ENCODE peak calls at places on chromosomes 13 and 19, in eight cellular contexts. M, T, G, V, J, W, A and P are unnamed samples.

GRCh38 chr13:114099918-114100445 is 32.4 kb downstream of the RASA3 start:
- DNase-seq in M (peak), T (no peak), G (peak), V (peak), J (peak), W (no peak), A (no peak), P (peak)

GRCh38 chr19:44142014-44142523 is 715 bp downstream of the ZNF234 start:
- DNase-seq in M (no peak), T (no peak), G (no peak), V (peak), J (peak), W (no peak), A (no peak), P (peak)

GRCh38 chr19:11092181-11092538 is 2.9 kb downstream of the LDLR start:
- DNase-seq in M (peak), T (no peak), G (no peak), V (peak), J (peak), W (no peak), A (no peak), P (peak)

GRCh38 chr13:113667771-113668490 is 912 bp downstream of the GRK1 start:
- DNase-seq in M (peak), T (peak), G (no peak), V (no peak), J (no peak), W (no peak), A (no peak), P (no peak)

GRCh38 chr13:107912745-107913144 is 302.6 kb downstream of the LIG4 start:
- DNase-seq in M (no peak), T (no peak), G (no peak), V (no peak), J (no peak), W (no peak), A (no peak), P (no peak)

GRCh38 chr13:78398743-78399410 is 204.5 kb downstream of the POU4F1 start:
- DNase-seq in M (no peak), T (no peak), G (peak), V (no peak), J (no peak), W (no peak), A (no peak), P (no peak)

GRCh38 chr19:16778796-16779411 is 50.3 kb upstream of the SIN3B start:
- DNase-seq in M (peak), T (peak), G (peak), V (peak), J (peak), W (no peak), A (peak), P (peak)

GRCh38 chr13:38346764-38347163 is 2.9 kb upstream of the UFM1 start:
- DNase-seq in M (no peak), T (no peak), G (no peak), V (no peak), J (no peak), W (no peak), A (no peak), P (no peak)

GRCh38 chr19:52535831-52536800 is 8.6 kb downstream of the ZNF808 start:
- DNase-seq in M (peak), T (peak), G (peak), V (peak), J (peak), W (peak), A (peak), P (peak)

GRCh38 chr13:95568131-95568530 is 15.6 kb downstream of the CLDN10 start:
- DNase-seq in M (no peak), T (no peak), G (no peak), V (no peak), J (no peak), W (no peak), A (no peak), P (no peak)

GRCh38 chr13:109121826-109122225 is 492.4 kb downstream of the MYO16 start:
- DNase-seq in M (no peak), T (no peak), G (no peak), V (no peak), J (no peak), W (no peak), A (no peak), P (no peak)

GRCh38 chr13:110216403-110217041 is 90.4 kb downstream of the COL4A1 start:
- DNase-seq in M (no peak), T (no peak), G (no peak), V (peak), J (peak), W (peak), A (no peak), P (peak)

GRCh38 chr13:59901191-59901590 is 262.5 kb downstream of the DIAPH3 start:
- DNase-seq in M (no peak), T (no peak), G (no peak), V (no peak), J (no peak), W (no peak), A (no peak), P (no peak)

GRCh38 chr19:54427586-54427985 is 12.3 kb downstream of the TTYH1 start:
- DNase-seq in M (no peak), T (no peak), G (no peak), V (no peak), J (no peak), W (no peak), A (no peak), P (no peak)

GRCh38 chr19:12983561-12984142 is 11.6 kb upstream of the NFIX start:
- DNase-seq in M (peak), T (peak), G (peak), V (peak), J (peak), W (no peak), A (no peak), P (peak)

GRCh38 chr13:85974604-85975366 is 175.6 kb upstream of the SLITRK6 start:
- DNase-seq in M (no peak), T (no peak), G (no peak), V (peak), J (no peak), W (no peak), A (no peak), P (no peak)

GRCh38 chr19:50832666-50833065 is 708 bp downstream of the KLK15 start:
- DNase-seq in M (no peak), T (no peak), G (no peak), V (no peak), J (no peak), W (no peak), A (no peak), P (no peak)

GRCh38 chr13:34257980-34258379 is 440.0 kb downstream of the RFC3 start:
- DNase-seq in M (no peak), T (no peak), G (peak), V (no peak), J (no peak), W (no peak), A (no peak), P (no peak)

GRCh38 chr19:1591421-1592022 is 1.1 kb downstream of the MBD3 start:
- DNase-seq in M (peak), T (no peak), G (peak), V (peak), J (no peak), W (no peak), A (no peak), P (peak)

DNA sequence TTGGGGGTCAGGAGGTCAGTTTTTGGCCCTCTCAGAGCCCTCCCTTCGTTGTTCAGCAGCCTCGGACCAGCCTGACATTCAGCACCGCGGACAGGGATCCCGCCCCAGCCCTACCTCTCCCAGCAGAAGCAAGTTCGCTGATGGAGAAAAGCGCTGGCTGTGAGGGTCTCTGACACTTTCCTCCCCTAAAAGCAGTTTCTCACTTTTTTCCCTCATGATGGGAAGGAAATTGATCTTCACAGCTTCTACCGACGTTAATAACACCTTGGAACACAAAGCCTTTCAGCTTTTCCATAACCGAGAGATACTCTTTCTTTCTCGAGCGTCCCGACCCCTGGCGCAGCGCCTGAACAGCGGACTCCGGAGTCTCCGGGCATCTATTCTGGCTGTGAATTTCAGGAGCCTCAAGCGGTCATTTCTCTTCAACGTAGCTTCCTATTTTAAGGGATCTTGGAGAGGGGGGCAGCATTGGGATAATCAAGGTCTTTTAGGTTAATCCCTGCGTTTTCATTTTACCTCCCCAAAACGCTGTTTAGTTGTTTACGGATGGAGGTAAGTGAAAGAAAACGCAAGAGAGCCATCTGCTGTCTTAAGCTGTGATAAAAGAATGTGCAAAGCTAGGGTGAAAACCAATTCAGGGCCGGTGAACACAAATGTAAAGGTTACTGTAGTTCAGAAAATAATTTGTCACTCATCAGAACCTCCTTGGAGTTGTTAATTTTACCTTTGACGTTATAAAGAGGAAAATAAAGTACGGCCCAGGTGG is 467.2 kb downstream of the ITGBL1 start:
- DNase-seq in M (no peak), T (peak), G (no peak), V (peak), J (peak), W (no peak), A (no peak), P (peak)
- H3K4me3 ChIP-seq in M (no peak), T (peak), G (no peak), V (no peak), J (no peak), W (peak), A (no peak), P (peak)

DNA sequence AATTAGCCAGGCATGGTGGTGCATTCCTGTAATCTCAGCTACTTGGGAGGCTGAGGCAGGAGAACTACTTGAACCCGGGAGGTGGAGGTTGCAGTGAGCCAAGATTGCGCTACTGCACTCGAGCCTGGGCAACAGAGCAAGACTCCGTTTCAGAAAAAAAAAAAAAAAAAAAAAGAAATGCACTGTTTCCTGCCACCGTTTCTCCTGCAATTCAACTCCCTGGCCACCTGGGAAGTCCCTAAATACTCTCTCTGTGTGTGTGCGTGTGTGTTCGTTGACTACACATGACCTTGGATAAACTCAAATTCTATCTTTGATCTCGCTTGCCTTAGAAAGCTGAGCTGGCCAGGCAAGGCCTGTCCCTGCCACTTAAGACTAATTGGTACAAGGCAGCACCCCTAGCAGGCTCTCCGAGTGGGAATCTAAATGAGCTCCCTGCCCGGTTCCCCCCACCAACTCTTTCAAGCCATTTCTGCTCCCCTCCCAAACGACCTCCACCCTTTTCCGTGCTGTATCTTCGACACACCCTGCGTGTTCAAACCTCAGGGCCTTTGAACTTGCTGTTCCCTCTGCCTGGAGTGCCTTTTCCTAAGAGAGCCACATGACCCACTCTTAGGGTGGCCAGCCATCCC is 5.2 kb upstream of the BCAT2 start:
- DNase-seq in M (no peak), T (no peak), G (peak), V (no peak), J (peak), W (no peak), A (no peak), P (no peak)
- H3K4me3 ChIP-seq in M (no peak), T (no peak), G (no peak), V (no peak), J (no peak), W (no peak), A (no peak), P (no peak)

GRCh38 chr19:33618884-33619283 is 2.9 kb upstream of the CHST8 start:
- DNase-seq in M (no peak), T (no peak), G (no peak), V (no peak), J (no peak), W (no peak), A (no peak), P (no peak)
- H3K4me3 ChIP-seq in M (no peak), T (no peak), G (no peak), V (no peak), J (no peak), W (no peak), A (no peak), P (no peak)

DNA sequence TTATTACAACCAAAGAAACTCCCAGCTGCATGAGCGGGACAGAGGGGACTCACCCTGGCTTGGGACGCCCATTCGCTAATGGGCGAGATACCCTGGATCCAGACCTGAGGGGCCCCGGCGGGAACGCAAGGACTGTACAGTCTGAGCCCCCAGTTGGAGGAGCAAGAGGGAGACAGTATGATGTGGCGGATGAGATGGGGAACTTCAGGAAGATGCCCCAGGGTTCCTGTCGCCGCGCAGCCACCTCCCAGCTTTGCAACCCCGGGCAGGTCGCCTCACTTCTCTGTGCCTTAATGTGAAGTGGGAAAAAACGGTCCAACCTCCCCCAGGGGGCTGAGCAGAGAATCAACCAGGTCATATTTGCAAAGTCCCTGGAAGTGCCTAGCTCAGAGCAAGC is 2.5 kb downstream of the NPAS1 start:
- DNase-seq in M (no peak), T (no peak), G (no peak), V (no peak), J (no peak), W (no peak), A (no peak), P (no peak)
- H3K4me3 ChIP-seq in M (no peak), T (no peak), G (no peak), V (no peak), J (no peak), W (no peak), A (no peak), P (no peak)